ENCODE peak calls at places on chromosomes 16 and 17, in five cellular contexts. One of them, this sample, is unnamed.

GRCh38 chr16:69071036-69071435 is 34.4 kb upstream of the HAS3 start:
- DNase-seq in natural killer cell: no peak
- DNase-seq in choroid plexus epithelial cell: no peak
- DNase-seq in neural crest cell: no peak
- DNase-seq in endothelial cell of umbilical vein: no peak
- DNase-seq in this sample: no peak

GRCh38 chr17:64118452-64118979 is 11.4 kb downstream of the ERN1 start:
- DNase-seq in choroid plexus epithelial cell: no peak
- DNase-seq in endothelial cell of umbilical vein: peak
- DNase-seq in natural killer cell: no peak
- DNase-seq in neural crest cell: no peak
- DNase-seq in this sample: peak

GRCh38 chr17:1203111-1203966 is 23.6 kb upstream of the ABR start:
- DNase-seq in endothelial cell of umbilical vein: peak
- DNase-seq in neural crest cell: peak
- DNase-seq in choroid plexus epithelial cell: peak
- DNase-seq in natural killer cell: peak
- DNase-seq in this sample: peak

GRCh38 chr16:11585460-11586374 is 1.0 kb downstream of the LITAF start:
- DNase-seq in endothelial cell of umbilical vein: no peak
- DNase-seq in neural crest cell: no peak
- DNase-seq in natural killer cell: peak
- DNase-seq in choroid plexus epithelial cell: peak
- DNase-seq in this sample: peak

GRCh38 chr16:53985865-53986264 is 281.9 kb downstream of the FTO start:
- DNase-seq in choroid plexus epithelial cell: no peak
- DNase-seq in endothelial cell of umbilical vein: no peak
- DNase-seq in neural crest cell: no peak
- DNase-seq in natural killer cell: no peak
- DNase-seq in this sample: no peak

GRCh38 chr16:16041196-16041892 is 91.9 kb downstream of the ABCC1 start:
- DNase-seq in natural killer cell: no peak
- DNase-seq in choroid plexus epithelial cell: no peak
- DNase-seq in endothelial cell of umbilical vein: peak
- DNase-seq in neural crest cell: no peak
- DNase-seq in this sample: no peak

GRCh38 chr17:12985431-12986285 is 32.2 kb downstream of the ELAC2 start:
- DNase-seq in endothelial cell of umbilical vein: no peak
- DNase-seq in neural crest cell: no peak
- DNase-seq in natural killer cell: no peak
- DNase-seq in choroid plexus epithelial cell: peak
- DNase-seq in this sample: no peak

GRCh38 chr16:86297391-86297790 is 212.9 kb upstream of the FOXF1 start:
- DNase-seq in neural crest cell: no peak
- DNase-seq in choroid plexus epithelial cell: peak
- DNase-seq in natural killer cell: no peak
- DNase-seq in endothelial cell of umbilical vein: no peak
- DNase-seq in this sample: no peak

GRCh38 chr17:76124582-76125390 is 16.3 kb downstream of the FOXJ1 start:
- DNase-seq in choroid plexus epithelial cell: peak
- DNase-seq in natural killer cell: no peak
- DNase-seq in endothelial cell of umbilical vein: no peak
- DNase-seq in neural crest cell: no peak
- DNase-seq in this sample: no peak

GRCh38 chr16:13896543-13897182 is 23.3 kb upstream of the ERCC4 start:
- DNase-seq in neural crest cell: no peak
- DNase-seq in choroid plexus epithelial cell: no peak
- DNase-seq in endothelial cell of umbilical vein: no peak
- DNase-seq in natural killer cell: no peak
- DNase-seq in this sample: no peak

GRCh38 chr16:85178006-85178591 is 65.8 kb upstream of the CIBAR2 start:
- DNase-seq in neural crest cell: no peak
- DNase-seq in natural killer cell: no peak
- DNase-seq in endothelial cell of umbilical vein: no peak
- DNase-seq in choroid plexus epithelial cell: no peak
- DNase-seq in this sample: no peak

GRCh38 chr16:10037771-10038170 is 144.5 kb downstream of the GRIN2A start:
- DNase-seq in endothelial cell of umbilical vein: no peak
- DNase-seq in choroid plexus epithelial cell: no peak
- DNase-seq in natural killer cell: no peak
- DNase-seq in neural crest cell: no peak
- DNase-seq in this sample: no peak

GRCh38 chr16:11612110-11612981 is 25.6 kb upstream of the LITAF start:
- DNase-seq in natural killer cell: no peak
- DNase-seq in choroid plexus epithelial cell: peak
- DNase-seq in neural crest cell: no peak
- DNase-seq in endothelial cell of umbilical vein: no peak
- DNase-seq in this sample: no peak

GRCh38 chr16:132120-132519 is 6.4 kb downstream of the NPRL3 start:
- DNase-seq in choroid plexus epithelial cell: no peak
- DNase-seq in natural killer cell: no peak
- DNase-seq in neural crest cell: no peak
- DNase-seq in endothelial cell of umbilical vein: no peak
- DNase-seq in this sample: no peak

GRCh38 chr17:80030730-80031410 is 4.8 kb downstream of the TBC1D16 start:
- DNase-seq in natural killer cell: no peak
- DNase-seq in neural crest cell: no peak
- DNase-seq in endothelial cell of umbilical vein: no peak
- DNase-seq in choroid plexus epithelial cell: no peak
- DNase-seq in this sample: no peak

GRCh38 chr17:66715076-66715675 is 119.7 kb upstream of the CACNG5 start:
- DNase-seq in natural killer cell: no peak
- DNase-seq in endothelial cell of umbilical vein: no peak
- DNase-seq in neural crest cell: no peak
- DNase-seq in choroid plexus epithelial cell: no peak
- DNase-seq in this sample: no peak

GRCh38 chr17:65660947-65661346 is 99.5 kb upstream of the AXIN2 start:
- DNase-seq in neural crest cell: no peak
- DNase-seq in endothelial cell of umbilical vein: peak
- DNase-seq in choroid plexus epithelial cell: peak
- DNase-seq in natural killer cell: no peak
- DNase-seq in this sample: no peak

GRCh38 chr16:80518436-80518835 is 22.4 kb upstream of the DYNLRB2 start:
- DNase-seq in neural crest cell: no peak
- DNase-seq in endothelial cell of umbilical vein: no peak
- DNase-seq in choroid plexus epithelial cell: peak
- DNase-seq in natural killer cell: no peak
- DNase-seq in this sample: no peak

GRCh38 chr16:67145746-67146145 is 5.1 kb downstream of the B3GNT9 start:
- DNase-seq in neural crest cell: no peak
- DNase-seq in natural killer cell: no peak
- DNase-seq in endothelial cell of umbilical vein: no peak
- DNase-seq in choroid plexus epithelial cell: no peak
- DNase-seq in this sample: no peak

GRCh38 chr17:66373944-66374817 is 71.8 kb downstream of the PRKCA start:
- DNase-seq in natural killer cell: peak
- DNase-seq in neural crest cell: peak
- DNase-seq in endothelial cell of umbilical vein: no peak
- DNase-seq in choroid plexus epithelial cell: no peak
- DNase-seq in this sample: peak

GRCh38 chr17:12522743-12523181 is 142.9 kb upstream of the MYOCD start:
- DNase-seq in natural killer cell: no peak
- DNase-seq in endothelial cell of umbilical vein: no peak
- DNase-seq in choroid plexus epithelial cell: peak
- DNase-seq in neural crest cell: no peak
- DNase-seq in this sample: no peak

GRCh38 chr17:412211-413015 is 59.8 kb upstream of the RPH3AL start:
- DNase-seq in neural crest cell: peak
- DNase-seq in endothelial cell of umbilical vein: peak
- DNase-seq in natural killer cell: peak
- DNase-seq in choroid plexus epithelial cell: peak
- DNase-seq in this sample: no peak

GRCh38 chr16:53565300-53565699 is 62.3 kb upstream of the AKTIP start:
- DNase-seq in choroid plexus epithelial cell: peak
- DNase-seq in neural crest cell: no peak
- DNase-seq in endothelial cell of umbilical vein: no peak
- DNase-seq in natural killer cell: no peak
- DNase-seq in this sample: no peak

GRCh38 chr17:58352018-58352842 is at the start of gene SUPT4H1:
- DNase-seq in choroid plexus epithelial cell: peak
- DNase-seq in endothelial cell of umbilical vein: peak
- DNase-seq in neural crest cell: peak
- DNase-seq in natural killer cell: peak
- DNase-seq in this sample: peak
- TF ChIP-seq CTCF in choroid plexus epithelial cell: no peak
- TF ChIP-seq CTCF in endothelial cell of umbilical vein: no peak
- TF ChIP-seq CTCF in neural crest cell: no peak
- TF ChIP-seq CTCF in natural killer cell: no peak
- TF ChIP-seq CTCF in this sample: no peak

DNA sequence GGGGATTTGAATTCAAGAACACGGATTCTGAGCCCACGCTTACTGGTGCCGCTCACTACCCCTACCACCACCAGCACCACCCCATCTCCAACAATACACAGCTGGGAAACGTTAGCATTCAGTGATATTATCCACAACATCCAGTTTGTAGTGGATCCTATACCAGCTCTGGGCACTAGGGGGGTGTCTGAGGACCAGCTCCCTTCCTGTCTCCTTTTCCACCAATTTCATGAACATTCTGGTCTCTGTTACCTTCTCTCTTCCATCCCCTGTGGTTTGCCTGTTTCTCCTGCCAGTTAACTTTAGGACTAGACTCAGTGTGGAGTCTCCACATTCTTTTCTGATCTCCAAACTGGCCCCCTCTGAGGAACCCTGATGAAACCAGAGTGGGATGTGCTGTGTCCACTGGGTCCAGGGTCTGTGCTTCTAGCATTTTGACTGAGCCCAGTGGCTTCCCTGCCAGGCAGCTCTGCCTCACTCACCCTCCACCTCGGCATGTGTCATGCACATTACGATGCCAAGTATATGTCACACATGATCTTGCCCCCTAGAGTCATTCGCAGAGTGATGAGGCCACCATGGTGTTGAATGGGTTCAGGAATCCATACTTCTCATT is 187.0 kb upstream of the CDH13 start:
- DNase-seq in natural killer cell: no peak
- DNase-seq in choroid plexus epithelial cell: peak
- DNase-seq in neural crest cell: peak
- DNase-seq in endothelial cell of umbilical vein: peak
- DNase-seq in this sample: no peak
- TF ChIP-seq CTCF in natural killer cell: no peak
- TF ChIP-seq CTCF in choroid plexus epithelial cell: peak
- TF ChIP-seq CTCF in neural crest cell: peak
- TF ChIP-seq CTCF in endothelial cell of umbilical vein: peak
- TF ChIP-seq CTCF in this sample: no peak

DNA sequence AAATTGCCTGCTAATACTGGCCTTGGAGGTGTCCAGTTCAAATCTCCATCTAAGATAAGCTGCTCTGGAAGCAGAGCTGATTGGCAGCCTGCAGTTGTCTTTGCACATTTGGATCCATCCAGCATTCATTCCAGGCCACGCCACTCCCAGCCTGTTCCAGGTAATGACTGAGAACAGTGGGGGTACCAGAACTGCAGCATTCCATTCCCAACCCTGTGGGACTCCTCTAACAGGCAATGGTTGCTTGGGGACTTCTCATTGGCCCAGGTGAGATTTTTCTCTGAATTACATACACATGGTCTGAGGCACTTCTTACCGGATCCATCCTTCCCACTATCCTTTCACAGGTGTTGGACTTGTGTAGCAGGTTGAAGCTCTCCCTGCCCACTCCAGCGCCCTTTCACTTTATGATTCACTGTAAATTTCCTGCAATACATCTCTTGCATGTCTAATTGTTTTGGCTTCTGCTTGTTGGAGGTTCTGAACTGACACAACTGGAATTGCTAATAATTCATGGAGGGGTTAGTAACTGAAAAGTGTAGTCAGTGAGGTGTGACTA is 206.1 kb upstream of the ZFHX3 start:
- DNase-seq in choroid plexus epithelial cell: no peak
- DNase-seq in endothelial cell of umbilical vein: no peak
- DNase-seq in neural crest cell: no peak
- DNase-seq in natural killer cell: no peak
- DNase-seq in this sample: no peak
- TF ChIP-seq CTCF in choroid plexus epithelial cell: no peak
- TF ChIP-seq CTCF in endothelial cell of umbilical vein: no peak
- TF ChIP-seq CTCF in neural crest cell: no peak
- TF ChIP-seq CTCF in natural killer cell: no peak
- TF ChIP-seq CTCF in this sample: no peak

GRCh38 chr17:43388198-43389021 is 10.4 kb upstream of the ARL4D start:
- DNase-seq in choroid plexus epithelial cell: peak
- DNase-seq in endothelial cell of umbilical vein: peak
- DNase-seq in neural crest cell: peak
- DNase-seq in natural killer cell: peak
- DNase-seq in this sample: peak
- TF ChIP-seq CTCF in choroid plexus epithelial cell: no peak
- TF ChIP-seq CTCF in endothelial cell of umbilical vein: no peak
- TF ChIP-seq CTCF in neural crest cell: no peak
- TF ChIP-seq CTCF in natural killer cell: no peak
- TF ChIP-seq CTCF in this sample: no peak

GRCh38 chr16:28193530-28194423 is 18.0 kb downstream of the XPO6 start:
- DNase-seq in natural killer cell: no peak
- DNase-seq in endothelial cell of umbilical vein: peak
- DNase-seq in choroid plexus epithelial cell: peak
- DNase-seq in neural crest cell: no peak
- DNase-seq in this sample: no peak

GRCh38 chr16:28191364-28191985 is 20.3 kb downstream of the XPO6 start:
- DNase-seq in endothelial cell of umbilical vein: no peak
- DNase-seq in choroid plexus epithelial cell: no peak
- DNase-seq in neural crest cell: no peak
- DNase-seq in natural killer cell: no peak
- DNase-seq in this sample: no peak

GRCh38 chr16:28195859-28196258 is 15.9 kb downstream of the XPO6 start:
- DNase-seq in endothelial cell of umbilical vein: no peak
- DNase-seq in neural crest cell: no peak
- DNase-seq in choroid plexus epithelial cell: no peak
- DNase-seq in natural killer cell: no peak
- DNase-seq in this sample: no peak

GRCh38 chr16:28196331-28196987 is 15.3 kb downstream of the XPO6 start:
- DNase-seq in natural killer cell: no peak
- DNase-seq in endothelial cell of umbilical vein: no peak
- DNase-seq in choroid plexus epithelial cell: no peak
- DNase-seq in neural crest cell: no peak
- DNase-seq in this sample: no peak

DNA sequence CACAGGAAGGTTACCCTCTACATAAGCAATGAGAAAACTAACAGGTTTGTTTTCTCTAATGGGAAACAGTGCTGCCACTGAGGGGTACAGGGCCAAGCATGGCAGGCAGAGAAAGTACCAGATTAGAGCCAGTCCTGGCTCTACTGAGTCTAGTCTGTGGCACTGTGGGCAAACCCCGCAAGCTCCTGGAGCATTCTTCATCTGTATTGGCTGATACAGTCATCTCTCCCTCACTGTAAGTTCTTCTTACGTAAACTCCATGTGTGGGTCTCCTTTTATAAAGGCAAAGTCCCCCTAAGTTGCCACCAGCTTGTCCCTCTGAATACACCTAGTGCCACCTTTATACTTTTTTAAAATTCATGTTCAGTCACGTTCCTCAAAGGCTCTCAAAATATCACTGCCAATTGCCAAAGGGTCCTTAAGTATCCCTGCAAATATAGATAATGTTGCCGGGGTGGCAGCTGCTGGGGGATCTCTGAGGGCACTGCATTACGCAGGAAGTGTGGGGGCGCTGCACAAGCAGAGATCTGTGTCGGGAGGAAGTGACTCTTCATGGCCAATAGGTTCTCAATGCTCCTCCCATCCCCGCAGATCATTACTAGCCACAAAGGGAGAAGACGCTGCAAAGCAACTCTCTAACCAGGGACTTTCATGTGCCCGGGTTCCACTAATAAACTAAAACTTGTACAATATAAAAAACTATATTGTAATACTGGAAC is 18.8 kb downstream of the XPO6 start:
- DNase-seq in choroid plexus epithelial cell: no peak
- DNase-seq in endothelial cell of umbilical vein: no peak
- DNase-seq in natural killer cell: peak
- DNase-seq in neural crest cell: no peak
- DNase-seq in this sample: no peak
- TF ChIP-seq CTCF in choroid plexus epithelial cell: no peak
- TF ChIP-seq CTCF in endothelial cell of umbilical vein: no peak
- TF ChIP-seq CTCF in natural killer cell: peak
- TF ChIP-seq CTCF in neural crest cell: no peak
- TF ChIP-seq CTCF in this sample: no peak